ENCODE peak calls at places on chromosomes 6 and 20, in eight cellular contexts. One of them, this sample, is unnamed.

GRCh38 chr6:153034139-153034538 is 31.6 kb upstream of the MTRF1L start:
- DNase-seq in neural progenitor cell: no peak
- DNase-seq in SK-N-SH: no peak
- DNase-seq in OCI-LY7: no peak
- DNase-seq in HCT116: no peak
- DNase-seq in GM23338: no peak
- DNase-seq in MM.1S: no peak
- DNase-seq in GM23248: no peak
- DNase-seq in this sample: no peak

GRCh38 chr6:139161817-139162284 is 27.0 kb downstream of the HECA start:
- DNase-seq in neural progenitor cell: no peak
- DNase-seq in SK-N-SH: no peak
- DNase-seq in OCI-LY7: peak; percentile 71
- DNase-seq in HCT116: no peak
- DNase-seq in GM23338: no peak
- DNase-seq in MM.1S: peak; percentile 82
- DNase-seq in GM23248: peak; percentile 25
- DNase-seq in this sample: no peak

GRCh38 chr6:148348778-148349177 is 6.1 kb downstream of the SASH1 start:
- DNase-seq in neural progenitor cell: no peak
- DNase-seq in SK-N-SH: no peak
- DNase-seq in OCI-LY7: no peak
- DNase-seq in HCT116: no peak
- DNase-seq in GM23338: no peak
- DNase-seq in MM.1S: no peak
- DNase-seq in GM23248: no peak
- DNase-seq in this sample: no peak

GRCh38 chr20:24685736-24686135 is 216.3 kb downstream of the SYNDIG1 start:
- DNase-seq in neural progenitor cell: no peak
- DNase-seq in SK-N-SH: no peak
- DNase-seq in OCI-LY7: no peak
- DNase-seq in HCT116: no peak
- DNase-seq in GM23338: no peak
- DNase-seq in MM.1S: no peak
- DNase-seq in GM23248: no peak
- DNase-seq in this sample: no peak

GRCh38 chr6:67199425-67199824 is 1435.7 kb upstream of the ADGRB3 start:
- DNase-seq in neural progenitor cell: no peak
- DNase-seq in SK-N-SH: no peak
- DNase-seq in OCI-LY7: no peak
- DNase-seq in HCT116: no peak
- DNase-seq in GM23338: no peak
- DNase-seq in MM.1S: no peak
- DNase-seq in GM23248: no peak
- DNase-seq in this sample: no peak

GRCh38 chr20:64065973-64066341 is 3.0 kb downstream of the TCEA2 start:
- DNase-seq in neural progenitor cell: no peak
- DNase-seq in SK-N-SH: no peak
- DNase-seq in OCI-LY7: peak; percentile 44
- DNase-seq in HCT116: peak; percentile 62
- DNase-seq in GM23338: peak; percentile 70
- DNase-seq in MM.1S: peak; percentile 95
- DNase-seq in GM23248: peak; percentile 77
- DNase-seq in this sample: no peak

GRCh38 chr6:31663961-31664789 is 622 bp downstream of the GPANK1 start:
- DNase-seq in neural progenitor cell: no peak
- DNase-seq in SK-N-SH: no peak
- DNase-seq in OCI-LY7: peak; percentile 19
- DNase-seq in HCT116: no peak
- DNase-seq in GM23338: no peak
- DNase-seq in MM.1S: peak; percentile 10
- DNase-seq in GM23248: peak; percentile 90
- DNase-seq in this sample: peak; percentile 44

GRCh38 chr6:42142118-42142835 is at the start of gene C6orf132:
- DNase-seq in neural progenitor cell: peak; percentile 76
- DNase-seq in SK-N-SH: peak; percentile 44
- DNase-seq in OCI-LY7: no peak
- DNase-seq in HCT116: no peak
- DNase-seq in GM23338: peak; percentile 95
- DNase-seq in MM.1S: no peak
- DNase-seq in GM23248: peak; percentile 79
- DNase-seq in this sample: peak; percentile 86

GRCh38 chr6:31495580-31495979 is 2.4 kb upstream of the MICB start:
- DNase-seq in neural progenitor cell: no peak
- DNase-seq in SK-N-SH: no peak
- DNase-seq in OCI-LY7: peak; percentile 28
- DNase-seq in HCT116: no peak
- DNase-seq in GM23338: no peak
- DNase-seq in MM.1S: no peak
- DNase-seq in GM23248: peak; percentile 63
- DNase-seq in this sample: no peak

GRCh38 chr6:20438462-20439070 is 36.9 kb downstream of the E2F3 start:
- DNase-seq in neural progenitor cell: peak; percentile 56
- DNase-seq in SK-N-SH: no peak
- DNase-seq in OCI-LY7: no peak
- DNase-seq in HCT116: no peak
- DNase-seq in GM23338: no peak
- DNase-seq in MM.1S: no peak
- DNase-seq in GM23248: peak; percentile 22
- DNase-seq in this sample: no peak

GRCh38 chr6:96186516-96187195 is 170.9 kb downstream of the FUT9 start:
- DNase-seq in neural progenitor cell: no peak
- DNase-seq in SK-N-SH: no peak
- DNase-seq in OCI-LY7: no peak
- DNase-seq in HCT116: no peak
- DNase-seq in GM23338: peak; percentile 7
- DNase-seq in MM.1S: no peak
- DNase-seq in GM23248: no peak
- DNase-seq in this sample: no peak

GRCh38 chr20:41879151-41879550 is 261.0 kb upstream of the CHD6 start:
- DNase-seq in neural progenitor cell: peak; percentile 62
- DNase-seq in SK-N-SH: no peak
- DNase-seq in OCI-LY7: no peak
- DNase-seq in HCT116: no peak
- DNase-seq in GM23338: no peak
- DNase-seq in MM.1S: no peak
- DNase-seq in GM23248: no peak
- DNase-seq in this sample: no peak

GRCh38 chr20:41887500-41887899 is 269.3 kb upstream of the CHD6 start:
- DNase-seq in neural progenitor cell: no peak
- DNase-seq in SK-N-SH: no peak
- DNase-seq in OCI-LY7: no peak
- DNase-seq in HCT116: no peak
- DNase-seq in GM23338: no peak
- DNase-seq in MM.1S: no peak
- DNase-seq in GM23248: no peak
- DNase-seq in this sample: no peak

DNA sequence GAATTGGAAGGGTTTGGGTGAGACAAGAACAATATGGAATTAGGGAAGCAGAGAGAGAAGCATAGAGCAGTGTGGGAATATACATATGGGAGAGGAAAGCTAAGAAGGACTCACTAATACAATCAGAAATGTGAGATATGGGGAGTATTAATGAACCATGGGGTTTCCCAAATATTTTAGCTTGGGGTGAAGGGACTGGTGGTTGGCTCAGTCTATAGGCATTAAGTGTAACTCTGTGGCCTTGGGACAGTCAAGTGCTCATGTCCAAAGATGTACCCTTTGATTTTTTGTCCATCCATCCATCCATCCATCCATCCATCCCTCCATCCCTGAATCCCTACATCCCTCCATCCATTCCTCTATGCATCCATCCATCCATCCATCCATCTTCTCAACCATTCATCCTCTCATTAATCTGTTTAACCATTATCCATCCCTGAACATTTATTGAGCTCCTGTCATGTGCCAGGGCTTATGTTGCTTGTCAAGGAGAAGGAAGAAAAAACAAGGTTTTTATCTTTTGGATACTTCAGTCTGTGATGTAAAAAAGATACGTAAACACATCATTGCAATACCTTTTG is 263.4 kb upstream of the CHD6 start:
- DNase-seq in neural progenitor cell: no peak
- DNase-seq in SK-N-SH: no peak
- DNase-seq in OCI-LY7: no peak
- DNase-seq in HCT116: no peak
- DNase-seq in GM23338: no peak
- DNase-seq in MM.1S: no peak
- DNase-seq in GM23248: no peak
- DNase-seq in this sample: no peak
- TF ChIP-seq EZH2phosphoT487 in neural progenitor cell: no peak
- TF ChIP-seq EZH2phosphoT487 in SK-N-SH: no peak
- TF ChIP-seq EZH2phosphoT487 in OCI-LY7: no peak
- TF ChIP-seq EZH2phosphoT487 in HCT116: no peak
- TF ChIP-seq EZH2phosphoT487 in GM23338: no peak
- TF ChIP-seq EZH2phosphoT487 in MM.1S: no peak
- TF ChIP-seq EZH2phosphoT487 in GM23248: no peak
- TF ChIP-seq EZH2phosphoT487 in this sample: no peak

GRCh38 chr6:150030611-150031010 is 5.3 kb upstream of the RAET1L start:
- DNase-seq in neural progenitor cell: no peak
- DNase-seq in SK-N-SH: no peak
- DNase-seq in OCI-LY7: no peak
- DNase-seq in HCT116: no peak
- DNase-seq in GM23338: no peak
- DNase-seq in MM.1S: no peak
- DNase-seq in GM23248: no peak
- DNase-seq in this sample: no peak

GRCh38 chr6:150028799-150029198 is 3.5 kb upstream of the RAET1L start:
- DNase-seq in neural progenitor cell: no peak
- DNase-seq in SK-N-SH: no peak
- DNase-seq in OCI-LY7: no peak
- DNase-seq in HCT116: no peak
- DNase-seq in GM23338: no peak
- DNase-seq in MM.1S: no peak
- DNase-seq in GM23248: no peak
- DNase-seq in this sample: no peak

GRCh38 chr6:150027806-150028565 is 2.7 kb upstream of the RAET1L start:
- DNase-seq in neural progenitor cell: no peak
- DNase-seq in SK-N-SH: no peak
- DNase-seq in OCI-LY7: no peak
- DNase-seq in HCT116: no peak
- DNase-seq in GM23338: no peak
- DNase-seq in MM.1S: no peak
- DNase-seq in GM23248: no peak
- DNase-seq in this sample: no peak

GRCh38 chr6:150029749-150030148 is 4.4 kb upstream of the RAET1L start:
- DNase-seq in neural progenitor cell: no peak
- DNase-seq in SK-N-SH: no peak
- DNase-seq in OCI-LY7: peak; percentile 52
- DNase-seq in HCT116: no peak
- DNase-seq in GM23338: peak; percentile 53
- DNase-seq in MM.1S: peak; percentile 34
- DNase-seq in GM23248: no peak
- DNase-seq in this sample: no peak

DNA sequence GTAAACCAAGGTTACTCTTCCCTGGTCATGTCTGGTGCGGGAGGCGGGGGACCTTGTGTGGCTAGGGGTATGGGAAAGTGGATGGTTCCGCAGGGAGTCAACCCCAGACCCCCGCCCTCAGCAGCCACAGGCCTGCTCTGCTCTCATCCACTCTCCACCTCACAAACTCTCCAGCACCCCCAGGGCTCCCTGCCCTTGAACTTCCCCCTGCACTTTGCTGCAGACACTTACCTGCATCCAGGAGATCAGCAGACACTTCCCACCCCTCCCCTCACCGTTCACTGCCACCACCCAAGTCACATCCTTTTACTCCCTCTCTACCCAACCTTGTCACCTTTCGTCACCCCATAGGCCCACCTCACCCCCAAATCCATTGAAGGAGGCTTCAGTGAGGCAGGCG is 3.9 kb upstream of the RAET1L start:
- DNase-seq in neural progenitor cell: no peak
- DNase-seq in SK-N-SH: no peak
- DNase-seq in OCI-LY7: no peak
- DNase-seq in HCT116: no peak
- DNase-seq in GM23338: no peak
- DNase-seq in MM.1S: no peak
- DNase-seq in GM23248: no peak
- DNase-seq in this sample: no peak
- TF ChIP-seq EZH2phosphoT487 in neural progenitor cell: no peak
- TF ChIP-seq EZH2phosphoT487 in SK-N-SH: no peak
- TF ChIP-seq EZH2phosphoT487 in OCI-LY7: no peak
- TF ChIP-seq EZH2phosphoT487 in HCT116: no peak
- TF ChIP-seq EZH2phosphoT487 in GM23338: no peak
- TF ChIP-seq EZH2phosphoT487 in MM.1S: no peak
- TF ChIP-seq EZH2phosphoT487 in GM23248: no peak
- TF ChIP-seq EZH2phosphoT487 in this sample: no peak

GRCh38 chr20:1618479-1618878 is 1.3 kb downstream of the SIRPB1 start:
- DNase-seq in neural progenitor cell: no peak
- DNase-seq in SK-N-SH: no peak
- DNase-seq in OCI-LY7: no peak
- DNase-seq in HCT116: no peak
- DNase-seq in GM23338: no peak
- DNase-seq in MM.1S: no peak
- DNase-seq in GM23248: no peak
- DNase-seq in this sample: peak; percentile 0
- TF ChIP-seq EZH2phosphoT487 in neural progenitor cell: no peak
- TF ChIP-seq EZH2phosphoT487 in SK-N-SH: no peak
- TF ChIP-seq EZH2phosphoT487 in OCI-LY7: no peak
- TF ChIP-seq EZH2phosphoT487 in HCT116: no peak
- TF ChIP-seq EZH2phosphoT487 in GM23338: no peak
- TF ChIP-seq EZH2phosphoT487 in MM.1S: no peak
- TF ChIP-seq EZH2phosphoT487 in GM23248: no peak
- TF ChIP-seq EZH2phosphoT487 in this sample: no peak

GRCh38 chr20:57392512-57393271 is 1.5 kb downstream of the RBM38 start:
- DNase-seq in neural progenitor cell: no peak
- DNase-seq in SK-N-SH: no peak
- DNase-seq in OCI-LY7: peak; percentile 67
- DNase-seq in HCT116: no peak
- DNase-seq in GM23338: no peak
- DNase-seq in MM.1S: peak; percentile 90
- DNase-seq in GM23248: no peak
- DNase-seq in this sample: no peak
- TF ChIP-seq EZH2phosphoT487 in neural progenitor cell: no peak
- TF ChIP-seq EZH2phosphoT487 in SK-N-SH: no peak
- TF ChIP-seq EZH2phosphoT487 in OCI-LY7: no peak
- TF ChIP-seq EZH2phosphoT487 in HCT116: no peak
- TF ChIP-seq EZH2phosphoT487 in GM23338: no peak
- TF ChIP-seq EZH2phosphoT487 in MM.1S: no peak
- TF ChIP-seq EZH2phosphoT487 in GM23248: no peak
- TF ChIP-seq EZH2phosphoT487 in this sample: no peak

GRCh38 chr20:10239954-10240353 is 21.3 kb downstream of the SNAP25 start:
- DNase-seq in neural progenitor cell: no peak
- DNase-seq in SK-N-SH: no peak
- DNase-seq in OCI-LY7: no peak
- DNase-seq in HCT116: no peak
- DNase-seq in GM23338: no peak
- DNase-seq in MM.1S: no peak
- DNase-seq in GM23248: no peak
- DNase-seq in this sample: peak; percentile 43
- TF ChIP-seq EZH2phosphoT487 in neural progenitor cell: no peak
- TF ChIP-seq EZH2phosphoT487 in SK-N-SH: no peak
- TF ChIP-seq EZH2phosphoT487 in OCI-LY7: no peak
- TF ChIP-seq EZH2phosphoT487 in HCT116: no peak
- TF ChIP-seq EZH2phosphoT487 in GM23338: no peak
- TF ChIP-seq EZH2phosphoT487 in MM.1S: no peak
- TF ChIP-seq EZH2phosphoT487 in GM23248: no peak
- TF ChIP-seq EZH2phosphoT487 in this sample: no peak

GRCh38 chr6:142045380-142046270 is 87.1 kb upstream of the GJE1 start:
- DNase-seq in neural progenitor cell: no peak
- DNase-seq in SK-N-SH: no peak
- DNase-seq in OCI-LY7: no peak
- DNase-seq in HCT116: peak; percentile 12
- DNase-seq in GM23338: no peak
- DNase-seq in MM.1S: no peak
- DNase-seq in GM23248: peak; percentile 77
- DNase-seq in this sample: no peak
- TF ChIP-seq EZH2phosphoT487 in neural progenitor cell: no peak
- TF ChIP-seq EZH2phosphoT487 in SK-N-SH: no peak
- TF ChIP-seq EZH2phosphoT487 in OCI-LY7: no peak
- TF ChIP-seq EZH2phosphoT487 in HCT116: no peak
- TF ChIP-seq EZH2phosphoT487 in GM23338: no peak
- TF ChIP-seq EZH2phosphoT487 in MM.1S: no peak
- TF ChIP-seq EZH2phosphoT487 in GM23248: no peak
- TF ChIP-seq EZH2phosphoT487 in this sample: no peak

This sample was measured in hepatocyte.